ENCODE peak calls at places on chromosomes 6 and 20, in four cellular contexts. I is heart right ventricle, S is aorta, C is A549. R is an unnamed sample.

GRCh38 chr20:29689411-29690225 is 1567.8 kb upstream of the DEFB115 start:
- DNase-seq in I (peak), C (no peak), S (no peak), R (no peak)

GRCh38 chr20:45843506-45843905 is 9.9 kb downstream of the SNX21 start:
- DNase-seq in S (no peak), C (no peak), I (no peak), R (no peak)

GRCh38 chr20:1429143-1429728 is 36.4 kb upstream of the FKBP1A start:
- DNase-seq in S (no peak), C (no peak), I (no peak), R (no peak)

GRCh38 chr6:156396791-156397418 is 380.3 kb upstream of the ARID1B start:
- DNase-seq in S (no peak), C (no peak), I (no peak), R (no peak)

GRCh38 chr6:169216830-169217229 is 36.8 kb downstream of the THBS2 start:
- DNase-seq in C (no peak), S (no peak), I (no peak), R (no peak)

GRCh38 chr20:49919009-49919408 is 3.7 kb upstream of the SPATA2 start:
- DNase-seq in C (no peak), S (no peak), I (no peak), R (no peak)

GRCh38 chr20:22227301-22227700 is 357.1 kb downstream of the FOXA2 start:
- DNase-seq in S (no peak), I (no peak), C (no peak), R (no peak)

GRCh38 chr6:7258231-7258763 is 54.7 kb downstream of the SSR1 start:
- DNase-seq in I (no peak), S (peak), C (no peak), R (peak)

GRCh38 chr20:38642498-38642897 is 40.9 kb downstream of the ARHGAP40 start:
- DNase-seq in C (no peak), S (no peak), I (no peak), R (no peak)

DNA sequence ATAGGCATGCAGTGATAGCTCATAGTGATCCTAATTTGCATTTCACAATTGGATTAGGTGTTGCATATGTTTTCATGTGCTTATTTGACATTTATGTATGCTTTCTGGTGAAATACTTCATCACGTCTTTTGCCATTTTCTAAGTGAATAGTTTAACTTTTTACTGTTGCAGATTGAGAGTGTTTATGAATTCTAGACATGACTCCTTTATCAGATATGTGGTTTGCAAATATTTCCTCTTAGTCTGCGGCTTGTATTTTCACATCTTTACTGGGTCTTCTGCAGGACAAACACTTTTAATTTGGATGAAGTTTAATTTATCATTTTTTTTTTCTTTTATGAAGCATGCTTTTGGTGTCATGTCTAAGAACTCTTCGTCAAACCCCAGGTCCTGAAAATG is 39.2 kb downstream of the CCN2 start:
- DNase-seq in I (no peak), C (no peak), S (no peak), R (no peak)
- H3K4me3 ChIP-seq in I (no peak), C (no peak), S (no peak), R (no peak)

GRCh38 chr6:109260126-109260525 is 122.1 kb downstream of the CD164 start:
- DNase-seq in C (no peak), S (no peak), I (no peak), R (no peak)

GRCh38 chr6:109258129-109258528 is 124.1 kb downstream of the CD164 start:
- DNase-seq in C (no peak), I (no peak), S (no peak), R (no peak)

GRCh38 chr6:109252261-109253041 is 129.8 kb downstream of the CD164 start:
- DNase-seq in C (no peak), S (no peak), I (no peak), R (no peak)

GRCh38 chr6:109257494-109257893 is 124.8 kb downstream of the CD164 start:
- DNase-seq in I (no peak), C (no peak), S (no peak), R (no peak)

DNA sequence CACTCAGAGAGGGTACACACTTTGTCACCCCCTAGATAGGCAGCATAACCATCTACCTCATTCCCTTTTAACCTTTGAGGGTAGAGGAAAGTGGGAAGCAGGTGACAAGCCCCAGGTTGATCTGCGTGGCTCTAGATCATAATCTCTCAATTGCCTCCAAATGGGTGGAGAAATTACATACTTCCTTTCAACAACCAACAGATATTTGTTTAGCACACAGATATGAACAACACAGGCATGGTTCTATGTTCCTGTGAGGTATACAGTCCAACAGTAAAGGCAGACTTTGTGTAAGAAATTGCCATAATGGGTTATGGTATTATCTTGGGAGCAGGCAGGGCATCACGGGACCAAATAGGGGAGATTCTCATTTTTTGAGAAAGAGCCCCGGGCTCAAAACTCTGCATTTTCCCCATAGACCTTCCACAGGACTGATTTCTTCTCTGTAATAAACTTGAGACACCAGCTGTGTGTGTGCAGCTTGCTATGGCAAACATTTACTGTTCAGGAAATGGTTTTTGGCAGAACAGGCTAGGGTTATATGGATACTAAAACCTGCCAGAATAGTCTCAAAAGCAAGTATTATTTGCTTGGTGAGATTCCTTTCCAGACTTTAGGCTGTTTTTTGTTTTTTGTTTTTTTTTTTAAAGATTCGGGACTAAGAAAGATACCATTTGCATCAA is 126.2 kb downstream of the CD164 start:
- DNase-seq in I (no peak), C (no peak), S (no peak), R (no peak)
- H3K27ac ChIP-seq in I (no peak), C (no peak), S (no peak), R (no peak)

GRCh38 chr6:145734486-145735355 is 599 bp downstream of the EPM2A start:
- DNase-seq in S (peak), I (peak), C (peak), R (peak)

GRCh38 chr6:145733207-145733606 is 2.1 kb downstream of the EPM2A start:
- DNase-seq in I (no peak), C (no peak), S (no peak), R (no peak)

GRCh38 chr6:145735356-145736165 is at the start of gene EPM2A:
- DNase-seq in S (peak), C (peak), I (peak), R (peak)

GRCh38 chr6:145732788-145733187 is 2.5 kb downstream of the EPM2A start:
- DNase-seq in S (no peak), I (no peak), C (no peak), R (no peak)

DNA sequence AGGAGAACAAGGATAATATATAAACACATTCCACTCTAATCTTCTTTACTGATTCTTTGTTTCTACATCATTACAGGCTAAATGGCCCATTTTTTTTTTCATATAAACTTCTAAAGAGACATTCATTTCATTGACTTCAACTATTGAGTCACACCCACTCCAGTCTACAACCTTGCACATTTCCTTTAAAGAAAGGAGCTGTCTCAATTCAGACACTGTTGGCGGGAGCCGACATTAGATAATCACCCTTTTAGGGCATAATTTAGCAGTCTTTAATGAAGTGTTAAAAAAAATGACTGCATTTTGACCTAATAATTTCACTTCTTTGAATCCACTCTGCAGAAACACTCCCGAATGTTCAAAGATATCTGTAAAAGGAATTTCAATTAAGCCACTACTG is 1.6 kb downstream of the EPM2A start:
- DNase-seq in S (no peak), I (no peak), C (no peak), R (no peak)
- H3K4me3 ChIP-seq in S (no peak), I (no peak), C (peak), R (no peak)

DNA sequence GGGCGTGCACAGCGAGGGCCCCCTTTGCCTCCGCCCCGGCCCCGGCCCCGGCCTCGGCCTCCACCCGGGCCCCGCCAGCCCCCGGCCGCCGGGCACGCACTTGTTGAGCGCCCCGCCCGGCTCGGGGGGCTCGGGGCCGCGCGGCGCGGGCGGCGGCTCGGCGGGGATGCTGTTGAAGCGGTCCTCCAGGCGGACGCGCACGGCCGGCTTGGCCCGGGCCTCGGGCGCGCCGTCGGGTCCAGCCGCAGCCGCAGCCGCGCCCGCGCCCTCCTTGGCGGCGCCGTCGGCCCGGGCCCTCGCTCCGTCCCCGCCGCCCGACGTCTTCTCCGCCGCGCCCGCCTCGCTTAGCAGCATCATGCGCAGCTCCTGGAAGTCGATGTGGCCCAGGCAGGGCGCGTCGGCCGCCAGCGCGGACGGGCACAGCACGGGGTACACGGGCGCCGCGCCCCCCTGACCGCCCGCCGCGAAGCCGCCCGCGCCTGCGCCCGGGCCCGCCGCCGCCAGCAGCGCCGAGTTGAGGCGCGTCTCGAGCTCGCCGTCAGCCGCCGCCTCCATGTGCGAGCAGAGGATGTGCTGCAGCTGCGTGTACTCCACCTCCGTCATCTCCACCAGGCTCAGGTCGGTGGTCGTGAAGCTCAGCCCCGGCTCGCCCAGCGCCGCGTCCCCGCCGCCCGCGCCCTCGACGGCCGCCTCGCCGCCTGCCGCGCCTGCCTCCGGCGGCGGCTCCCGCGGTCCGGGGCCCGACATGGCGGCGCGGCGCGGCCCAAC is 514 bp downstream of the TCFL5 start:
- DNase-seq in C (no peak), I (no peak), S (no peak), R (peak)
- H3K27ac ChIP-seq in C (peak), I (no peak), S (no peak), R (no peak)

GRCh38 chr6:30103630-30104179 is 9.2 kb downstream of the TRIM31 start:
- DNase-seq in S (no peak), I (no peak), C (no peak), R (no peak)
- H3K4me3 ChIP-seq in S (peak), I (peak), C (peak), R (peak)